ENCODE peak calls at places on chromosomes 6 and 20, in ten cellular contexts. J is NCI-H1105 treated with DMSO at 0.1 percent for 48 hours; U is AG04450; I is stimulated activated CD4-positive, alpha-beta T cell treated with anti-CD3 and anti-CD28 coated beads, Interleukin-4, amount 100 ng/mL, for 24 hours; M is fibroblast of the aortic adventitia; Y is GM20000; F is activated naive CD8-positive, alpha-beta T cell treated with anti-CD3 and anti-CD28 coated beads for 36 hours; G is endodermal cell; K is activated naive CD4-positive, alpha-beta T cell; Z is NCI-H774. N is an unnamed sample.
A peak's percentile ranks its signal among the peaks of the same experiment; 100 is the strongest.

GRCh38 chr6:52929321-52930164 is 20.0 kb upstream of the GSTA3 start:
- DNase-seq in J (no peak), U (peak; percentile 47), I (no peak), M (peak; percentile 97), Y (no peak), F (no peak), G (no peak), K (no peak), Z (peak; percentile 88), N (peak; percentile 75)

GRCh38 chr20:63696311-63696627 is 183 bp upstream of the TNFRSF6B start:
- DNase-seq in J (no peak), U (no peak), I (no peak), M (no peak), Y (peak; percentile 51), F (peak; percentile 42), G (peak; percentile 90), K (peak; percentile 19), Z (no peak), N (no peak)

GRCh38 chr6:28747631-28748157 is 176.1 kb downstream of the TRIM27 start:
- DNase-seq in J (peak; percentile 57), U (peak; percentile 27), I (no peak), M (peak; percentile 68), Y (no peak), F (no peak), G (peak; percentile 94), K (no peak), Z (peak; percentile 11), N (no peak)

GRCh38 chr6:25172819-25173218 is 106.4 kb upstream of the CARMIL1 start:
- DNase-seq in J (no peak), U (peak; percentile 78), I (no peak), M (peak; percentile 94), Y (no peak), F (no peak), G (no peak), K (no peak), Z (no peak), N (peak; percentile 98)

GRCh38 chr6:90463359-90463758 is 123.5 kb downstream of the MAP3K7 start:
- DNase-seq in J (no peak), U (no peak), I (no peak), M (no peak), Y (no peak), F (no peak), G (no peak), K (no peak), Z (no peak), N (no peak)

GRCh38 chr20:49281059-49281912 is 3.4 kb upstream of the ZNFX1 start:
- DNase-seq in J (no peak), U (no peak), I (peak; percentile 30), M (no peak), Y (peak; percentile 20), F (no peak), G (peak; percentile 84), K (no peak), Z (no peak), N (no peak)

GRCh38 chr20:53631909-53632662 is 38.4 kb upstream of the ZNF217 start:
- DNase-seq in J (no peak), U (no peak), I (no peak), M (no peak), Y (no peak), F (no peak), G (peak; percentile 22), K (no peak), Z (no peak), N (no peak)

GRCh38 chr20:46058656-46059281 is 29.8 kb downstream of the SLC12A5 start:
- DNase-seq in J (no peak), U (no peak), I (no peak), M (no peak), Y (no peak), F (no peak), G (peak; percentile 79), K (no peak), Z (no peak), N (no peak)

GRCh38 chr6:26103770-26104456 is 16.7 kb downstream of the HFE start:
- DNase-seq in J (no peak), U (peak; percentile 88), I (peak; percentile 90), M (peak; percentile 98), Y (peak; percentile 76), F (peak; percentile 85), G (peak; percentile 92), K (peak; percentile 89), Z (peak; percentile 94), N (peak; percentile 79)

GRCh38 chr6:30880563-30881252 is 3.6 kb upstream of the DDR1 start:
- DNase-seq in J (no peak), U (no peak), I (no peak), M (no peak), Y (no peak), F (no peak), G (peak; percentile 90), K (no peak), Z (no peak), N (no peak)

GRCh38 chr6:53302678-53303360 is 45.9 kb downstream of the ELOVL5 start:
- DNase-seq in J (no peak), U (no peak), I (no peak), M (peak; percentile 95), Y (no peak), F (no peak), G (no peak), K (no peak), Z (no peak), N (no peak)